ENCODE peak calls at places on chromosomes 12 and 14, in four cellular contexts. V is AG10803, B is body of pancreas, O is fibroblast of pulmonary artery. P is an unnamed sample.

GRCh38 chr12:45017916-45018315 is 33.0 kb downstream of the DBX2 start:
- DNase-seq in V (no peak), B (no peak), O (no peak), P (no peak)

GRCh38 chr12:105644770-105645169 is 314.3 kb downstream of the C12orf75 start:
- DNase-seq in B (no peak), O (no peak), V (no peak), P (no peak)

GRCh38 chr12:40058721-40059190 is 47.1 kb downstream of the SLC2A13 start:
- DNase-seq in V (peak; percentile 4), O (peak; percentile 6), B (no peak), P (no peak)

GRCh38 chr14:35682802-35683201 is 126.3 kb downstream of the RALGAPA1 start:
- DNase-seq in B (no peak), O (no peak), V (no peak), P (no peak)

GRCh38 chr14:63361790-63362189 is 43.1 kb upstream of the GPHB5 start:
- DNase-seq in O (no peak), B (no peak), V (no peak), P (no peak)

GRCh38 chr12:4786795-4787194 is 66.6 kb downstream of the GALNT8 start:
- DNase-seq in V (no peak), O (no peak), B (no peak), P (no peak)

GRCh38 chr14:65833256-65833880 is 420.8 kb downstream of the FUT8 start:
- DNase-seq in V (peak; percentile 39), O (no peak), B (no peak), P (no peak)

GRCh38 chr12:113251404-113252070 is 30.3 kb downstream of the TPCN1 start:
- DNase-seq in V (no peak), O (no peak), B (no peak), P (no peak)

GRCh38 chr12:84911331-84912190 is 1.0 kb downstream of the SLC6A15 start:
- DNase-seq in B (peak; percentile 28), V (peak; percentile 63), O (peak; percentile 86), P (no peak)

GRCh38 chr12:21697829-21698630 is 40.4 kb upstream of the LDHB start:
- DNase-seq in B (no peak), O (peak; percentile 69), V (peak; percentile 38), P (peak; percentile 3)

GRCh38 chr14:69901113-69901951 is 22.1 kb downstream of the SMOC1 start:
- DNase-seq in B (no peak), V (peak; percentile 63), O (peak; percentile 95), P (no peak)

GRCh38 chr12:16158018-16158417 is 119.5 kb downstream of the SLC15A5 start:
- DNase-seq in V (no peak), O (no peak), B (no peak), P (no peak)

GRCh38 chr14:48398675-48399282 is 723.4 kb upstream of the MDGA2 start:
- DNase-seq in V (peak; percentile 11), B (peak; percentile 12), O (peak; percentile 46), P (peak; percentile 35)

GRCh38 chr12:49233842-49234526 is 30.9 kb upstream of the TUBA1C start:
- DNase-seq in V (no peak), B (peak; percentile 16), O (no peak), P (no peak)

GRCh38 chr12:21026302-21026701 is 104.7 kb upstream of the SLCO1B1 start:
- DNase-seq in B (no peak), V (no peak), O (no peak), P (no peak)

GRCh38 chr14:94679941-94680340 is 67.8 kb downstream of the SERPINA3 start:
- DNase-seq in B (no peak), O (no peak), V (no peak), P (no peak)

GRCh38 chr14:33680873-33681272 is 270.0 kb downstream of the EGLN3 start:
- DNase-seq in V (no peak), O (no peak), B (no peak), P (no peak)

GRCh38 chr12:12098689-12099010 is 27.9 kb downstream of the BCL2L14 start:
- DNase-seq in O (no peak), B (no peak), V (no peak), P (no peak)

GRCh38 chr14:54462048-54462447 is 20.9 kb upstream of the CNIH1 start:
- DNase-seq in O (no peak), B (no peak), V (no peak), P (no peak)

GRCh38 chr14:32004300-32004699 is 72.8 kb upstream of the ARHGAP5 start:
- DNase-seq in O (peak; percentile 59), B (no peak), V (peak; percentile 76), P (no peak)

GRCh38 chr14:76778546-76779215 is 17.4 kb downstream of the VASH1 start:
- DNase-seq in O (no peak), B (no peak), V (no peak), P (no peak)

GRCh38 chr12:6284273-6284672 is 26.2 kb upstream of the PLEKHG6 start:
- DNase-seq in V (no peak), O (no peak), B (no peak), P (no peak)

GRCh38 chr12:47773062-47773857 is at the start of gene SLC48A1:
- DNase-seq in V (peak; percentile 56), B (peak; percentile 84), O (peak; percentile 55), P (no peak)

GRCh38 chr14:59819446-59820088 is 51.0 kb downstream of the RTN1 start:
- DNase-seq in V (no peak), B (no peak), O (no peak), P (no peak)

GRCh38 chr12:2051700-2052625 is 824 bp upstream of the CACNA1C start:
- DNase-seq in B (no peak), V (no peak), O (no peak), P (no peak)

GRCh38 chr12:115934046-115934445 is 343.4 kb downstream of the MED13L start:
- DNase-seq in B (peak; percentile 33), V (no peak), O (no peak), P (no peak)

GRCh38 chr14:84036863-84037262 is 1493.1 kb upstream of the FLRT2 start:
- DNase-seq in B (no peak), O (peak; percentile 67), V (peak; percentile 28), P (no peak)

GRCh38 chr14:92217956-92218355 is 96.2 kb downstream of the CPSF2 start:
- DNase-seq in O (no peak), V (peak; percentile 58), B (no peak), P (no peak)

GRCh38 chr12:117328556-117329100 is 32.8 kb downstream of the NOS1 start:
- DNase-seq in O (no peak), V (no peak), B (no peak), P (no peak)

GRCh38 chr12:46832084-46832704 is 6.4 kb upstream of the SLC38A4 start:
- DNase-seq in B (no peak), V (no peak), O (no peak), P (no peak)

GRCh38 chr14:31435276-31435675 is 14.9 kb upstream of the HEATR5A start:
- DNase-seq in V (peak; percentile 95), O (peak; percentile 47), B (no peak), P (no peak)

GRCh38 chr12:52380271-52380694 is 5.2 kb downstream of the KRT84 start:
- DNase-seq in V (peak; percentile 27), O (peak; percentile 50), B (peak; percentile 59), P (no peak)
- TF ChIP-seq CTCF in V (peak; percentile 65), O (peak; percentile 70), B (peak; percentile 37), P (peak; percentile 71)

GRCh38 chr14:50395448-50395847 is 1.2 kb downstream of the CDKL1 start:
- DNase-seq in O (no peak), V (peak; percentile 26), B (peak; percentile 65), P (no peak)

GRCh38 chr14:50397461-50398196 is 948 bp upstream of the CDKL1 start:
- DNase-seq in O (peak; percentile 21), B (peak; percentile 56), V (peak; percentile 21), P (no peak)

GRCh38 chr14:50399251-50400032 is 2.8 kb upstream of the CDKL1 start:
- DNase-seq in B (peak; percentile 61), V (peak; percentile 63), O (peak; percentile 24), P (peak; percentile 92)

GRCh38 chr14:50396636-50397460 is at the start of gene CDKL1:
- DNase-seq in O (peak; percentile 65), B (peak; percentile 74), V (peak; percentile 54), P (no peak)

GRCh38 chr14:50394713-50395112 is 2.0 kb downstream of the CDKL1 start:
- DNase-seq in V (no peak), O (no peak), B (no peak), P (no peak)
- H3K4me3 ChIP-seq in V (no peak overlapping the region), O (no peak overlapping the region), B (no peak overlapping the region), P (no peak overlapping the region)

GRCh38 chr12:29238822-29239291 is 89.8 kb downstream of the FAR2 start:
- DNase-seq in O (peak; percentile 31), B (no peak), V (no peak), P (no peak)

GRCh38 chr12:29242921-29243431 is 93.9 kb downstream of the FAR2 start:
- DNase-seq in V (no peak), B (no peak), O (no peak), P (no peak)

GRCh38 chr12:29239336-29239735 is 90.3 kb downstream of the FAR2 start:
- DNase-seq in O (no peak), V (no peak), B (no peak), P (no peak)

GRCh38 chr12:29240441-29240840 is 91.4 kb downstream of the FAR2 start:
- DNase-seq in B (no peak), V (no peak), O (no peak), P (no peak)

DNA sequence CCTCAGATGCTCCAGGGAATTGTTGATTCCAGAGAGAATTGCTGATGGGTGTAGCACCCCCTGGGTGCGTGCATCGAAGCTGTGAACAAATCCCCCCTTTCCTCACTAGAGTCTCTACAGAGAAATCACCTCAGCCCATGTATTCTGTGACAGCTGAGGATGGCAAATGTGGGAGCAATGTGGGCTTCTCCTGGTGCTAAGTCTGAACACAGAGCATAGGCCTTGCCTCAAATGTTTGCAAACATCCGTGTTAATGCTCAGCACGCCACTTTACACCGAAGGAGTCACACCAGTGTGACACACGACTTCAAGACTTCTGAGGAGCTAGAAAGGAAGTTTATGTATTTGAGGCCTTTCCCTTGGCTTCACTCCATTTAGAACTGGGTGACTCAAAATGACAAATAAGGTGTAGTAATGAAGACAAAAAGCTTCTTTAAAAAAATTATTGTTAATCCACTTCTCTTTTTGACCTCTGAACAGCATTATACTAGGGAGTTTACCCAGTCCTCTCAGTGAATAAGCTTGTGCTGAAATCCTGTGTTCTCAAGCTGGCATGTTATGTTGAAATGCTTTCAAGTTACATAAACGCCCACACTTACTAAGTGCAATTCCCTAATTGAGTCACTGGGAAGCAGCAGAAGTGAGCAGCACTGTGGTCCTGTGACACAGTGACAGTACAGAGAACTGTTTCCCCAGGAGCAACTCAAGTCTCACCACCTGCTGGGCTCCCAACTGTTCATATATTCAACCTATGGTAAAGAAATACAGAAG is 92.9 kb downstream of the FAR2 start:
- DNase-seq in B (no peak), O (peak; percentile 86), V (peak; percentile 80), P (no peak)
- TF ChIP-seq CTCF in B (no peak), O (peak; percentile 28), V (peak; percentile 32), P (no peak)

DNA sequence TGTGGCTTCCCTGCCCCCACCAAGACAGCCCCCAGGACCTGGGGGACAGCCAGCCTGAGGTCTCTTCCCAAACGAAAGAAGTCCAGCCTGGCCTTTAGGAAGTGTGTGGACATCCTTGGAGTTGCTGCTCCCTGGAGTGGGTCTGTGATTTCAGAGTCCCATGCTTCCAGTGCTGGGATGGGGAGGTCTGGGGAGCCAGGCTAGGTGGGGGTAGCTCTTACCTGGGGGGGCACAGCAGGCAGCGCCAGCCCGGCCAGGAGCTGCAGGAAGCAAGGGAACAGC is 509 bp downstream of the PGF start:
- DNase-seq in O (no peak), V (no peak), B (no peak), P (no peak)
- H3K4me3 ChIP-seq in O (peak overlapping the region; percentile 54), V (peak overlapping the region; percentile 67), B (no peak overlapping the region), P (peak overlapping the region; percentile 42)